ENCODE peak calls at places on chromosomes 12 and 14, in four cellular contexts. K, B, C and Z are unnamed samples.

GRCh38 chr12:67590122-67590795 is 58.3 kb upstream of the DYRK2 start:
- DNase-seq in K (no peak), B (no peak), C (no peak), Z (no peak)

GRCh38 chr14:101111620-101112290 is 208.2 kb upstream of the RTL1 start:
- DNase-seq in K (no peak), B (no peak), C (no peak), Z (no peak)

GRCh38 chr12:83823386-83824045 is 1089.1 kb downstream of the SLC6A15 start:
- DNase-seq in K (no peak), B (no peak), C (no peak), Z (no peak)

GRCh38 chr12:48815281-48816110 is 2.8 kb upstream of the CACNB3 start:
- DNase-seq in K (no peak), B (peak), C (no peak), Z (no peak)

GRCh38 chr14:89282191-89282590 is 134.8 kb downstream of the FOXN3 start:
- DNase-seq in K (no peak), B (no peak), C (no peak), Z (no peak)

GRCh38 chr12:1777798-1778197 is 42.6 kb upstream of the LRTM2 start:
- DNase-seq in K (no peak), B (no peak), C (no peak), Z (no peak)

GRCh38 chr14:103508930-103509329 is 13.7 kb downstream of the CKB start:
- DNase-seq in K (no peak), B (no peak), C (no peak), Z (no peak)

GRCh38 chr12:128109636-128110035 is 157.3 kb upstream of the TMEM132C start:
- DNase-seq in K (no peak), B (no peak), C (no peak), Z (no peak)

GRCh38 chr14:60904381-60904780 is 76.5 kb downstream of the TRMT5 start:
- DNase-seq in K (no peak), B (no peak), C (no peak), Z (no peak)

GRCh38 chr14:86221000-86221399 is 691.1 kb downstream of the FLRT2 start:
- DNase-seq in K (no peak), B (no peak), C (no peak), Z (no peak)

GRCh38 chr14:102917469-102918211 is 4.8 kb upstream of the AMN start:
- DNase-seq in K (no peak), B (peak), C (no peak), Z (no peak)